ENCODE peak calls at places on chromosome 7, in eight cellular contexts. R is nucleus accumbens; F is GM23248; D is body of pancreas; S is stimulated activated CD4-positive, alpha-beta T cell treated with anti-CD3 and anti-CD28 coated beads, Interleukin-4, amount 100 ng/mL, for 1 hour; N is thoracic aorta; J is activated T-helper 2 cell treated with anti-CD3 and anti-CD28 coated beads, Interferon-gamma antibody, Interleukin-2, Interleukin-4, amounts not matched to agents 10 μg/mL and 5 μg/mL and 100 μg/mL, durations not matched to agents 14 hours and 24 hours and 36 hours; G is H7. Z is an unnamed sample.

GRCh38 chr7:140604760-140605159 is 35.9 kb downstream of the DENND2A start:
- DNase-seq in R (no peak), F (peak), D (no peak), S (no peak), N (no peak), J (no peak), G (no peak), Z (no peak)

GRCh38 chr7:112334366-112334765 is 115.9 kb upstream of the IFRD1 start:
- DNase-seq in R (no peak), F (no peak), D (no peak), S (no peak), N (no peak), J (no peak), G (no peak), Z (no peak)

GRCh38 chr7:118080947-118081346 is 103.0 kb upstream of the LSM8 start:
- DNase-seq in R (no peak), F (peak), D (peak), S (peak), N (no peak), J (no peak), G (peak), Z (no peak)

GRCh38 chr7:31109751-31110150 is 57.6 kb downstream of the ADCYAP1R1 start:
- DNase-seq in R (no peak), F (no peak), D (no peak), S (no peak), N (no peak), J (no peak), G (no peak), Z (peak)

GRCh38 chr7:123770378-123770777 is 21.6 kb upstream of the WASL start:
- DNase-seq in R (no peak), F (peak), D (no peak), S (no peak), N (no peak), J (no peak), G (no peak), Z (no peak)

GRCh38 chr7:30470783-30471182 is 7.8 kb downstream of the NOD1 start:
- DNase-seq in R (no peak), F (peak), D (peak), S (no peak), N (peak), J (no peak), G (no peak), Z (no peak)

GRCh38 chr7:134890246-134891240 is 95.8 kb upstream of the AGBL3 start:
- DNase-seq in R (peak), F (peak), D (no peak), S (no peak), N (peak), J (no peak), G (no peak), Z (no peak)

GRCh38 chr7:128164061-128164954 is 76.8 kb upstream of the LEP start:
- DNase-seq in R (no peak), F (peak), D (peak), S (no peak), N (no peak), J (no peak), G (no peak), Z (no peak)

GRCh38 chr7:149293946-149294640 is 32.1 kb downstream of the ZNF783 start:
- DNase-seq in R (no peak), F (no peak), D (no peak), S (no peak), N (no peak), J (no peak), G (peak), Z (no peak)

GRCh38 chr7:91636129-91636724 is 244.3 kb downstream of the MTERF1 start:
- DNase-seq in R (no peak), F (peak), D (peak), S (no peak), N (no peak), J (no peak), G (peak), Z (no peak)

GRCh38 chr7:55084307-55084706 is 65.5 kb downstream of the EGFR start:
- DNase-seq in R (no peak), F (no peak), D (no peak), S (no peak), N (no peak), J (no peak), G (no peak), Z (no peak)

GRCh38 chr7:131959106-131959812 is 402.8 kb upstream of the PODXL start:
- DNase-seq in R (no peak), F (no peak), D (no peak), S (no peak), N (no peak), J (no peak), G (no peak), Z (no peak)

GRCh38 chr7:41085244-41085643 is 617.6 kb downstream of the INHBA start:
- DNase-seq in R (no peak), F (peak), D (no peak), S (no peak), N (no peak), J (no peak), G (no peak), Z (no peak)

GRCh38 chr7:55055479-55055878 is 36.7 kb downstream of the EGFR start:
- DNase-seq in R (no peak), F (peak), D (no peak), S (no peak), N (no peak), J (no peak), G (no peak), Z (no peak)

GRCh38 chr7:142357953-142358520 is 100.2 kb upstream of the PRSS58 start:
- DNase-seq in R (no peak), F (peak), D (peak), S (peak), N (no peak), J (no peak), G (peak), Z (no peak)

GRCh38 chr7:39750253-39750994 is 127.1 kb downstream of the RALA start:
- DNase-seq in R (no peak), F (no peak), D (no peak), S (no peak), N (no peak), J (no peak), G (no peak), Z (no peak)

GRCh38 chr7:69246758-69247157 is 351.5 kb upstream of the AUTS2 start:
- DNase-seq in R (no peak), F (peak), D (peak), S (no peak), N (no peak), J (no peak), G (no peak), Z (no peak)

GRCh38 chr7:37765872-37766525 is 82.4 kb upstream of the NME8 start:
- DNase-seq in R (no peak), F (no peak), D (peak), S (no peak), N (no peak), J (no peak), G (no peak), Z (no peak)

GRCh38 chr7:2754912-2755311 is 66.9 kb downstream of the AMZ1 start:
- DNase-seq in R (no peak), F (no peak), D (no peak), S (no peak), N (no peak), J (no peak), G (no peak), Z (no peak)

GRCh38 chr7:85829817-85830432 is 643.1 kb upstream of the SEMA3D start:
- DNase-seq in R (no peak), F (peak), D (no peak), S (no peak), N (no peak), J (no peak), G (no peak), Z (no peak)

GRCh38 chr7:64853679-64854078 is 49.4 kb upstream of the ZNF273 start:
- DNase-seq in R (no peak), F (no peak), D (no peak), S (no peak), N (no peak), J (no peak), G (no peak), Z (no peak)

GRCh38 chr7:138125598-138126111 is 49.4 kb downstream of the AKR1D1 start:
- DNase-seq in R (no peak), F (peak), D (peak), S (no peak), N (no peak), J (no peak), G (no peak), Z (no peak)

GRCh38 chr7:134941185-134941900 is 45.0 kb upstream of the AGBL3 start:
- DNase-seq in R (no peak), F (peak), D (no peak), S (no peak), N (no peak), J (no peak), G (peak), Z (peak)

GRCh38 chr7:519429-519973 is at the start of gene PDGFA:
- DNase-seq in R (peak), F (peak), D (peak), S (peak), N (no peak), J (no peak), G (peak), Z (no peak)

GRCh38 chr7:133886797-133887196 is 240.3 kb upstream of the LRGUK start:
- DNase-seq in R (no peak), F (no peak), D (no peak), S (no peak), N (no peak), J (no peak), G (no peak), Z (no peak)

GRCh38 chr7:134440476-134440875 is 18.4 kb downstream of the AKR1B1 start:
- DNase-seq in R (no peak), F (no peak), D (no peak), S (no peak), N (no peak), J (no peak), G (no peak), Z (no peak)

GRCh38 chr7:158508802-158509385 is 78.7 kb downstream of the PTPRN2 start:
- DNase-seq in R (no peak), F (no peak), D (no peak), S (no peak), N (no peak), J (no peak), G (no peak), Z (no peak)

GRCh38 chr7:101880536-101881443 is 63.4 kb downstream of the CUX1 start:
- DNase-seq in R (no peak), F (peak), D (peak), S (no peak), N (no peak), J (no peak), G (no peak), Z (no peak)

GRCh38 chr7:46131916-46132795 is 211.1 kb upstream of the IGFBP3 start:
- DNase-seq in R (no peak), F (peak), D (no peak), S (no peak), N (no peak), J (no peak), G (peak), Z (no peak)